ENCODE peak calls at places on chromosomes 2 and 18, in nine cellular contexts. C, M, W, E, G, P, N, Z and I are unnamed samples.
A peak's percentile ranks its signal among the peaks of the same experiment; 100 is the strongest.

GRCh38 chr2:96265349-96265839 is 403 bp downstream of the TMEM127 start:
- DNase-seq in C (no peak), G (no peak), E (peak; percentile 43), Z (no peak), W (no peak), P (no peak), M (peak; percentile 41), N (peak; percentile 46), I (no peak)

GRCh38 chr2:97714084-97714949 is 941 bp downstream of the ZAP70 start:
- DNase-seq in M (no peak), N (no peak), P (no peak), C (no peak), E (no peak), W (no peak), G (no peak), Z (no peak), I (no peak)

GRCh38 chr2:101766871-101767739 is 69.6 kb downstream of the MAP4K4 start:
- DNase-seq in M (peak; percentile 44), Z (peak; percentile 48), E (peak; percentile 15), C (peak; percentile 62), G (no peak), P (no peak), W (no peak), N (peak; percentile 94), I (peak; percentile 57)

GRCh38 chr18:31329787-31330438 is 12.0 kb downstream of the DSG1 start:
- DNase-seq in W (no peak), G (no peak), N (no peak), M (no peak), E (no peak), C (no peak), Z (no peak), P (no peak), I (no peak)

GRCh38 chr18:70004698-70005097 is 57.0 kb upstream of the CD226 start:
- DNase-seq in C (no peak), G (no peak), P (no peak), M (no peak), N (no peak), W (no peak), E (no peak), Z (no peak), I (no peak)

GRCh38 chr2:179987916-179988315 is 19.2 kb downstream of the CWC22 start:
- DNase-seq in G (no peak), W (no peak), N (no peak), E (no peak), P (no peak), Z (no peak), C (no peak), M (no peak), I (no peak)

GRCh38 chr2:43086451-43087221 is 139.8 kb downstream of the ZFP36L2 start:
- DNase-seq in G (no peak), E (peak; percentile 74), M (peak; percentile 94), C (no peak), W (no peak), Z (peak; percentile 95), N (peak; percentile 96), P (peak; percentile 48), I (peak; percentile 51)

GRCh38 chr2:144526826-144527225 is 6.9 kb upstream of the ZEB2 start:
- DNase-seq in Z (no peak), E (no peak), W (no peak), N (no peak), M (no peak), C (no peak), P (no peak), G (no peak), I (no peak)

GRCh38 chr18:47953471-47953931 is 23.0 kb upstream of the SMAD2 start:
- DNase-seq in P (no peak), W (no peak), N (peak; percentile 34), Z (no peak), M (peak; percentile 18), G (peak; percentile 34), C (no peak), E (no peak), I (no peak)

GRCh38 chr18:28571929-28572328 is 395.0 kb upstream of the CDH2 start:
- DNase-seq in E (no peak), Z (no peak), M (no peak), P (no peak), C (no peak), G (no peak), N (no peak), W (no peak), I (no peak)

GRCh38 chr18:77173274-77174030 is 40.9 kb upstream of the MBP start:
- DNase-seq in E (no peak), M (no peak), W (no peak), G (peak; percentile 40), C (no peak), N (no peak), Z (no peak), P (no peak), I (no peak)

GRCh38 chr2:238818576-238818975 is 29.3 kb upstream of the TWIST2 start:
- DNase-seq in C (no peak), G (no peak), E (no peak), Z (no peak), M (no peak), W (no peak), P (no peak), N (no peak), I (no peak)

GRCh38 chr2:71005271-71006202 is 10.9 kb upstream of the TEX261 start:
- DNase-seq in C (no peak), W (no peak), E (no peak), Z (no peak), M (no peak), P (no peak), G (no peak), N (no peak), I (no peak)

GRCh38 chr2:176106636-176107539 is at the start of gene HOXD11:
- DNase-seq in C (no peak), N (peak; percentile 17), M (peak; percentile 90), E (peak; percentile 15), Z (peak; percentile 78), G (peak; percentile 78), P (no peak), W (no peak), I (no peak)

GRCh38 chr18:62061812-62062211 is 125.0 kb downstream of the PIGN start:
- DNase-seq in Z (no peak), M (no peak), G (no peak), N (no peak), P (no peak), W (no peak), E (no peak), C (no peak), I (no peak)

GRCh38 chr18:63320690-63321265 is 1.2 kb upstream of the BCL2 start:
- DNase-seq in W (peak; percentile 42), M (no peak), P (no peak), E (peak; percentile 40), C (peak; percentile 65), N (peak; percentile 40), G (no peak), Z (no peak), I (peak; percentile 57)

GRCh38 chr2:167616997-167617396 is 630.4 kb downstream of the STK39 start:
- DNase-seq in M (no peak), N (no peak), C (no peak), G (no peak), P (no peak), W (no peak), Z (no peak), E (no peak), I (no peak)

GRCh38 chr2:68463287-68463877 is 3.7 kb downstream of the FBXO48 start:
- DNase-seq in P (no peak), W (no peak), E (no peak), C (no peak), M (no peak), Z (no peak), G (peak; percentile 20), N (peak; percentile 75), I (peak; percentile 63)

GRCh38 chr2:198004921-198005829 is 200.8 kb downstream of the PLCL1 start:
- DNase-seq in P (no peak), Z (no peak), E (no peak), G (no peak), C (no peak), M (no peak), N (peak; percentile 10), W (no peak), I (no peak)

GRCh38 chr18:80033181-80034067 is 810 bp upstream of the RBFA start:
- DNase-seq in G (no peak), P (no peak), W (no peak), N (no peak), Z (no peak), M (peak; percentile 37), E (no peak), C (no peak), I (no peak)

GRCh38 chr2:71711470-71711857 is 258.1 kb downstream of the DYSF start:
- DNase-seq in P (no peak), M (peak; percentile 41), N (no peak), C (no peak), E (no peak), G (no peak), W (no peak), Z (no peak), I (no peak)

GRCh38 chr18:79395761-79396404 is at the start of gene NFATC1:
- DNase-seq in P (no peak), N (peak; percentile 78), C (peak; percentile 85), W (peak; percentile 64), E (peak; percentile 42), Z (no peak), M (peak; percentile 45), G (no peak), I (peak; percentile 61)

GRCh38 chr2:43223412-43224040 is 2.9 kb downstream of the ZFP36L2 start:
- DNase-seq in G (no peak), W (no peak), E (no peak), Z (no peak), C (no peak), M (peak; percentile 39), N (peak; percentile 45), P (no peak), I (peak; percentile 25)

GRCh38 chr18:37741012-37741586 is 175.5 kb upstream of the CELF4 start:
- DNase-seq in P (no peak), E (no peak), N (no peak), W (no peak), M (no peak), Z (no peak), G (no peak), C (no peak), I (no peak)

GRCh38 chr2:181371782-181372292 is 85.3 kb upstream of the ITGA4 start:
- DNase-seq in M (no peak), P (no peak), N (peak; percentile 53), Z (no peak), W (no peak), C (no peak), E (no peak), G (no peak), I (no peak)

GRCh38 chr2:32947076-32947483 is 327 bp downstream of the LTBP1 start:
- DNase-seq in E (peak; percentile 34), N (peak; percentile 23), W (no peak), G (no peak), M (peak; percentile 25), P (no peak), Z (no peak), C (peak; percentile 74), I (no peak)